ENCODE peak calls at places on chromosomes 1 and 21, in nine cellular contexts. C, R, T, W, E, J, U, H and Q are unnamed samples.

GRCh38 chr1:19363526-19364152 is 51.5 kb downstream of the SLC66A1 start:
- DNase-seq in J (no peak), R (no peak), C (no peak), W (no peak), T (no peak), E (no peak), H (no peak), U (no peak), Q (no peak)

GRCh38 chr21:34523019-34523418 is 11.0 kb upstream of the KCNE1 start:
- DNase-seq in H (no peak), C (peak), W (no peak), J (no peak), R (no peak), T (no peak), E (no peak), U (no peak), Q (no peak)

GRCh38 chr1:210347112-210347511 is 18.4 kb downstream of the HHAT start:
- DNase-seq in E (peak), W (peak), H (no peak), U (no peak), C (no peak), T (peak), R (no peak), J (no peak), Q (no peak)

GRCh38 chr1:38991638-38992449 is 768 bp downstream of the AKIRIN1 start:
- DNase-seq in J (peak), H (no peak), U (peak), T (peak), R (no peak), C (peak), E (peak), W (no peak), Q (no peak)

GRCh38 chr1:110605446-110605845 is 712 bp downstream of the KCNA2 start:
- DNase-seq in W (no peak), J (no peak), E (no peak), U (no peak), H (no peak), R (no peak), C (no peak), T (no peak), Q (no peak)

GRCh38 chr1:177585492-177586220 is 384.2 kb downstream of the SEC16B start:
- DNase-seq in H (no peak), W (no peak), E (no peak), J (no peak), T (no peak), U (no peak), C (peak), R (no peak), Q (no peak)

GRCh38 chr1:67390041-67390887 is 39.9 kb downstream of the SERBP1 start:
- DNase-seq in J (no peak), T (peak), C (no peak), U (peak), E (peak), H (no peak), W (no peak), R (no peak), Q (no peak)

GRCh38 chr21:33650230-33650629 is 7.9 kb downstream of the ITSN1 start:
- DNase-seq in E (no peak), W (no peak), C (no peak), H (no peak), U (no peak), R (no peak), J (no peak), T (no peak), Q (no peak)

GRCh38 chr1:25715888-25716287 is 84.1 kb upstream of the SELENON start:
- DNase-seq in U (no peak), W (no peak), R (no peak), H (no peak), T (peak), C (no peak), J (no peak), E (no peak), Q (no peak)